ENCODE peak calls at places on chromosomes 5 and 9, in five cellular contexts. One of them, this sample, is unnamed.

GRCh38 chr9:19998823-19999455 is 210.1 kb upstream of the SLC24A2 start:
- DNase-seq in left lung: no peak
- DNase-seq in CD8-positive, alpha-beta memory T cell: no peak
- DNase-seq in A549: no peak
- DNase-seq in PC-3: peak; percentile 54
- DNase-seq in this sample: no peak

GRCh38 chr5:159972538-159973362 is 36.2 kb upstream of the TTC1 start:
- DNase-seq in left lung: no peak
- DNase-seq in CD8-positive, alpha-beta memory T cell: no peak
- DNase-seq in A549: no peak
- DNase-seq in PC-3: no peak
- DNase-seq in this sample: no peak

GRCh38 chr9:122991370-122991830 is 42.1 kb upstream of the GPR21 start:
- DNase-seq in left lung: no peak
- DNase-seq in CD8-positive, alpha-beta memory T cell: no peak
- DNase-seq in A549: peak; percentile 38
- DNase-seq in PC-3: peak; percentile 66
- DNase-seq in this sample: peak; percentile 5

GRCh38 chr5:10251409-10251808 is 1.3 kb downstream of the CCT5 start:
- DNase-seq in left lung: no peak
- DNase-seq in CD8-positive, alpha-beta memory T cell: no peak
- DNase-seq in A549: no peak
- DNase-seq in PC-3: peak; percentile 36
- DNase-seq in this sample: no peak

GRCh38 chr9:137632432-137633161 is 13.8 kb downstream of the EHMT1 start:
- DNase-seq in left lung: no peak
- DNase-seq in CD8-positive, alpha-beta memory T cell: no peak
- DNase-seq in A549: no peak
- DNase-seq in PC-3: no peak
- DNase-seq in this sample: no peak

GRCh38 chr9:16344343-16344742 is 526.1 kb downstream of the BNC2 start:
- DNase-seq in left lung: no peak
- DNase-seq in CD8-positive, alpha-beta memory T cell: no peak
- DNase-seq in A549: peak; percentile 66
- DNase-seq in PC-3: peak; percentile 56
- DNase-seq in this sample: no peak

GRCh38 chr5:137679910-137680309 is 56.0 kb downstream of the KLHL3 start:
- DNase-seq in left lung: no peak
- DNase-seq in CD8-positive, alpha-beta memory T cell: no peak
- DNase-seq in A549: no peak
- DNase-seq in PC-3: no peak
- DNase-seq in this sample: no peak

GRCh38 chr5:10896016-10896415 is 135.0 kb upstream of the DAP start:
- DNase-seq in left lung: no peak
- DNase-seq in CD8-positive, alpha-beta memory T cell: no peak
- DNase-seq in A549: no peak
- DNase-seq in PC-3: peak; percentile 77
- DNase-seq in this sample: no peak

GRCh38 chr5:134053840-134054338 is 49.1 kb upstream of the VDAC1 start:
- DNase-seq in left lung: no peak
- DNase-seq in CD8-positive, alpha-beta memory T cell: no peak
- DNase-seq in A549: no peak
- DNase-seq in PC-3: peak; percentile 77
- DNase-seq in this sample: no peak

GRCh38 chr9:136228107-136228875 is 17.3 kb downstream of the QSOX2 start:
- DNase-seq in left lung: peak; percentile 43
- DNase-seq in CD8-positive, alpha-beta memory T cell: no peak
- DNase-seq in A549: peak; percentile 71
- DNase-seq in PC-3: peak; percentile 92
- DNase-seq in this sample: no peak

GRCh38 chr9:127776195-127776918 is 2.1 kb downstream of the SH2D3C start:
- DNase-seq in left lung: no peak
- DNase-seq in CD8-positive, alpha-beta memory T cell: peak; percentile 62
- DNase-seq in A549: no peak
- DNase-seq in PC-3: no peak
- DNase-seq in this sample: peak; percentile 68

GRCh38 chr9:78541868-78542267 is 244.9 kb downstream of the PSAT1 start:
- DNase-seq in left lung: no peak
- DNase-seq in CD8-positive, alpha-beta memory T cell: no peak
- DNase-seq in A549: no peak
- DNase-seq in PC-3: peak; percentile 23
- DNase-seq in this sample: no peak

GRCh38 chr9:101706261-101706798 is 32.1 kb downstream of the GRIN3A start:
- DNase-seq in left lung: no peak
- DNase-seq in CD8-positive, alpha-beta memory T cell: no peak
- DNase-seq in A549: no peak
- DNase-seq in PC-3: no peak
- DNase-seq in this sample: no peak

DNA sequence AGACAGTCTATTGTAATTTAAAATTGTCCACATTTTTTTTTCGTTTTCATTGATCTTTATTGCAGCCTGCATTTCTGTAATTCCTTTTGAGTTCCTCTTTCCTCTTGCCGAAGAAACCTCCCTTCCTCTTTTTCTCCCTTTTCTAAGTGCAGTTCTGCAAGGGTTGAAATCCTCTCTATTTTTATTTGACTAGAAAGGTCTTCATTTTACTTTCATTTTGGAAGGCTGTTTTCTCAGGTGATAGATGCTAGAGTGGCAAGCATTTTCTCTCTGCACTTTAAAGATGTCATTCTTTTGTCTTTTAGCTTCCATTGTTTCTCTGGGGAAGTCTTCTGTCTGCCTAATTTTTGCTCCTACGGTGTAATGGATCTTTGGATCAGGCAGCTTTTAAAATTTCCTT is 248.5 kb downstream of the SMARCA2 start:
- DNase-seq in left lung: no peak
- DNase-seq in CD8-positive, alpha-beta memory T cell: no peak
- DNase-seq in A549: no peak
- DNase-seq in PC-3: no peak
- DNase-seq in this sample: no peak
- H3K4me1 ChIP-seq in left lung: peaks cover 5% of the 10 kb centered on the region
- H3K4me1 ChIP-seq in CD8-positive, alpha-beta memory T cell: no peaks in the 10 kb centered on the region
- H3K4me1 ChIP-seq in A549: peaks cover 24% of the 10 kb centered on the region
- H3K4me1 ChIP-seq in PC-3: peaks cover 11% of the 10 kb centered on the region
- H3K4me1 ChIP-seq in this sample: peaks cover 12% of the 10 kb centered on the region

DNA sequence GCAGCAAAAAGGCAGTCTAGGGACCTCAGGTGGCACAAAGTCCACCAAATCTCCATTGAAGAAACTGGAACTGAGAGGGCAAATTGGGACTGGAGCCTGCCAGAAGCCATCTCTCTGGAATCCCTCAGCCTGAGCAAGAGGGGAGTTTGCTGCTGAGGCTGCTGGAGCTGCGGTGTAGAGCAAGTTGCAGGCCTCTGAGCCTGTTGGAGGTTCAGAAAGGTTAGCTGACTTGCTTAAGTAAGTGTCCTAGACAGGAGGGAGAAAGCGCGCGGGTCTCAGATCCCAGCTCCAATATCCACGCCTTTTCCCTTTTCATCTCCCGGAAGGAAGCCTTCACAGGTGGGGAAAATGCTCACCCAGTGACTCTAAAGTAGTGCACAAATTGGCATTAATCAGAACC is 1.4 kb upstream of the TGFBR1 start:
- DNase-seq in left lung: no peak
- DNase-seq in CD8-positive, alpha-beta memory T cell: no peak
- DNase-seq in A549: no peak
- DNase-seq in PC-3: no peak
- DNase-seq in this sample: peak; percentile 52
- H3K4me3 ChIP-seq in left lung: no peak overlapping the region
- H3K4me3 ChIP-seq in CD8-positive, alpha-beta memory T cell: no peak overlapping the region
- H3K4me3 ChIP-seq in A549: peak overlapping the region; percentile 83
- H3K4me3 ChIP-seq in PC-3: peak overlapping the region; percentile 74
- H3K4me3 ChIP-seq in this sample: peak overlapping the region; percentile 51

GRCh38 chr5:142811840-142812557 is 41.8 kb downstream of the ARHGAP26 start:
- DNase-seq in left lung: no peak
- DNase-seq in CD8-positive, alpha-beta memory T cell: no peak
- DNase-seq in A549: no peak
- DNase-seq in PC-3: peak; percentile 12
- DNase-seq in this sample: no peak
- H3K4me1 ChIP-seq in left lung: peaks cover 98% of the 10 kb centered on the region
- H3K4me1 ChIP-seq in CD8-positive, alpha-beta memory T cell: peaks cover 12% of the 10 kb centered on the region
- H3K4me1 ChIP-seq in A549: peaks cover 57% of the 10 kb centered on the region
- H3K4me1 ChIP-seq in PC-3: peaks cover 17% of the 10 kb centered on the region
- H3K4me1 ChIP-seq in this sample: peaks cover 18% of the 10 kb centered on the region

GRCh38 chr5:142312399-142312798 is 12.4 kb downstream of the SPRY4 start:
- DNase-seq in left lung: no peak
- DNase-seq in CD8-positive, alpha-beta memory T cell: no peak
- DNase-seq in A549: no peak
- DNase-seq in PC-3: no peak
- DNase-seq in this sample: no peak
- H3K4me3 ChIP-seq in left lung: no peak overlapping the region
- H3K4me3 ChIP-seq in CD8-positive, alpha-beta memory T cell: no peak overlapping the region
- H3K4me3 ChIP-seq in A549: no peak overlapping the region
- H3K4me3 ChIP-seq in PC-3: no peak overlapping the region
- H3K4me3 ChIP-seq in this sample: no peak overlapping the region

GRCh38 chr9:129420721-129421120 is 200.2 kb downstream of the C9orf50 start:
- DNase-seq in left lung: no peak
- DNase-seq in CD8-positive, alpha-beta memory T cell: no peak
- DNase-seq in A549: no peak
- DNase-seq in PC-3: no peak
- DNase-seq in this sample: no peak
- H3K4me1 ChIP-seq in left lung: peaks cover 26% of the 10 kb centered on the region
- H3K4me1 ChIP-seq in CD8-positive, alpha-beta memory T cell: peaks cover 6% of the 10 kb centered on the region
- H3K4me1 ChIP-seq in A549: peaks cover 43% of the 10 kb centered on the region
- H3K4me1 ChIP-seq in PC-3: no peaks in the 10 kb centered on the region
- H3K4me1 ChIP-seq in this sample: peaks cover 20% of the 10 kb centered on the region

DNA sequence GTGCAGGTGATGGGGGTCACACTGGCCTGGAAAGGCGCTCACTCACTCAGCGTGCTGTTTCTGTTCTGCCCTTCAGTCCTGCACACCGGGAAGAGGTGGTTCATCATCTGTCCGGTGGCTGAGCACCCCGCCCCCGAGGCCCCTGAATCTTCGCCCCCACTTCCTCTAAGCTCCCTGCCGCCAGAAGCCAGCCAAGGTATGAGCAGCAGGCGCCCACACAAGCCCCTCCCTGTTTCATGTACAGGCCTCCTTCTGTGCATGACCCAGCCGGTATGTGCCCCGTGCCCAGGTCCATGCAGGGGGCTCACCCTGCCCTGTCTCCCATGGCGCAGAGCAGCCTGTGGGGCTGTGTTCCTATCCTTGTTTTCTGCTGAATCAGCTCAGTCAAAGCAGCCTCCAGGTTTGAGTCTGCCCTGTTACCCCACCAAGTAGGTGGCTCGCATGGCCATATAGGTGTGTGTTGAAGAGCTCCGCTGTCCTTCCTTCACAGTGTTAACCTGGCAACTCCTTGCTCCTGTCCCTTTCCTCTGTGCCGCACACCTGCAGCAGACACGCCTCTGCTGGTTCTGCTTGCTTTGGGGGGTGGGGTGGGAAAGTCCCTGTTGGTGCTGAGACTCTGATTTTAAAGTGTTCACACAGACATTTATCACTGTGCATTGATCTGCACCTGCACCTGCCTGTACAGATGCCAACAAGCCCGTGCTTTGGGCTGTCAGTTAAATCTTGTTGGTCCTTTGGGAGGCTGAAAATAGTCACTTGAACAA is 84.8 kb downstream of the WNK2 start:
- DNase-seq in left lung: peak; percentile 44
- DNase-seq in CD8-positive, alpha-beta memory T cell: no peak
- DNase-seq in A549: no peak
- DNase-seq in PC-3: no peak
- DNase-seq in this sample: no peak
- H3K4me3 ChIP-seq in left lung: no peak overlapping the region
- H3K4me3 ChIP-seq in CD8-positive, alpha-beta memory T cell: peak overlapping the region; percentile 40
- H3K4me3 ChIP-seq in A549: no peak overlapping the region
- H3K4me3 ChIP-seq in PC-3: no peak overlapping the region
- H3K4me3 ChIP-seq in this sample: no peak overlapping the region